ENCODE peak calls at places on chromosomes 2 and 18, in ten cellular contexts. P is fibroblast of lung, E is brain microvascular endothelial cell, Q is HT-29, A is A172, Z is endothelial cell, D is OCI-LY7, Y is fibroblast of pulmonary artery, B is substantia nigra, V is esophagus squamous epithelium. R is an unnamed sample.

GRCh38 chr18:79575891-79576685 is 103.5 kb upstream of the CTDP1 start:
- DNase-seq in Z (no peak), V (no peak), A (no peak), Y (peak), P (peak), Q (no peak), B (no peak), E (peak), D (no peak), R (no peak)

GRCh38 chr18:79846936-79847557 is 49.3 kb downstream of the KCNG2 start:
- DNase-seq in V (no peak), P (no peak), Q (no peak), B (no peak), D (no peak), Z (no peak), Y (no peak), A (no peak), E (no peak), R (no peak)

GRCh38 chr2:184879671-184880070 is 281.3 kb downstream of the ZNF804A start:
- DNase-seq in D (no peak), Z (no peak), Y (peak), P (no peak), B (no peak), Q (no peak), A (peak), V (no peak), E (no peak), R (peak)

GRCh38 chr18:74562080-74562725 is 27.9 kb downstream of the CNDP1 start:
- DNase-seq in B (no peak), A (no peak), P (no peak), D (no peak), E (no peak), V (no peak), Y (no peak), Z (no peak), Q (no peak), R (no peak)

GRCh38 chr2:76958749-76959148 is 563.4 kb downstream of the LRRTM4 start:
- DNase-seq in Q (peak), E (no peak), V (no peak), P (peak), B (no peak), A (peak), Y (peak), D (no peak), Z (peak), R (peak)

GRCh38 chr2:16713011-16713423 is 47.4 kb upstream of the CYRIA start:
- DNase-seq in A (no peak), P (no peak), V (no peak), E (no peak), B (no peak), Z (no peak), D (peak), Q (no peak), Y (no peak), R (no peak)

GRCh38 chr2:51290725-51291124 is 258.8 kb upstream of the NRXN1 start:
- DNase-seq in Y (peak), Q (no peak), E (no peak), V (no peak), Z (no peak), B (no peak), P (peak), D (no peak), A (no peak), R (peak)

GRCh38 chr18:6752200-6752873 is 22.8 kb downstream of the ARHGAP28 start:
- DNase-seq in B (no peak), E (peak), V (no peak), Y (peak), Q (no peak), Z (peak), A (peak), P (peak), D (no peak), R (no peak)

GRCh38 chr2:20576598-20577115 is 74.2 kb downstream of the HS1BP3 start:
- DNase-seq in D (peak), V (no peak), B (no peak), Q (peak), Y (no peak), P (no peak), E (no peak), Z (no peak), A (no peak), R (peak)

GRCh38 chr2:236974752-236975151 is 110.9 kb upstream of the COPS8 start:
- DNase-seq in P (no peak), A (no peak), Z (no peak), B (no peak), E (no peak), Q (no peak), Y (no peak), D (no peak), V (no peak), R (no peak)

GRCh38 chr2:109242222-109242653 is 113.2 kb downstream of the SH3RF3 start:
- DNase-seq in P (no peak), V (no peak), D (no peak), E (no peak), Y (no peak), Z (no peak), B (no peak), Q (no peak), A (no peak), R (no peak)

GRCh38 chr2:85257359-85258193 is 70.2 kb downstream of the TGOLN2 start:
- DNase-seq in Q (no peak), E (no peak), Z (no peak), B (no peak), D (no peak), A (no peak), V (no peak), P (no peak), Y (no peak), R (peak)

GRCh38 chr18:22828171-22828570 is 105.0 kb upstream of the RBBP8 start:
- DNase-seq in Z (no peak), D (no peak), B (no peak), P (no peak), V (no peak), E (no peak), Y (peak), A (peak), Q (no peak), R (peak)

GRCh38 chr2:238339814-238340213 is 19.5 kb downstream of the TRAF3IP1 start:
- DNase-seq in Z (no peak), D (no peak), E (no peak), A (no peak), Q (peak), P (no peak), Y (no peak), V (no peak), B (no peak), R (peak)

GRCh38 chr2:9215680-9216079 is 9.1 kb downstream of the ASAP2 start:
- DNase-seq in Z (no peak), V (no peak), B (no peak), D (no peak), Y (no peak), Q (no peak), A (no peak), P (no peak), E (no peak), R (no peak)

R was measured in PC-3.